ENCODE peak calls at places on chromosomes 2 and 18, in seven cellular contexts. N, B, C, W, D, U and X are unnamed samples.

GRCh38 chr2:13000644-13001375 is 284.1 kb downstream of the TRIB2 start:
- DNase-seq in N (no peak), B (peak; percentile 53), C (no peak), W (no peak), D (no peak), U (no peak), X (no peak)

GRCh38 chr2:191657977-191658376 is 20.0 kb upstream of the NABP1 start:
- DNase-seq in N (no peak), B (peak; percentile 33), C (no peak), W (no peak), D (no peak), U (no peak), X (no peak)

GRCh38 chr18:24679062-24679461 is 218.6 kb downstream of the HRH4 start:
- DNase-seq in N (no peak), B (no peak), C (no peak), W (no peak), D (no peak), U (no peak), X (no peak)

GRCh38 chr2:25000503-25001328 is 29.0 kb upstream of the DNAJC27 start:
- DNase-seq in N (no peak), B (no peak), C (no peak), W (no peak), D (no peak), U (no peak), X (no peak)

GRCh38 chr2:140234176-140234575 is 1454.0 kb upstream of the NXPH2 start:
- DNase-seq in N (no peak), B (no peak), C (no peak), W (no peak), D (no peak), U (no peak), X (no peak)

GRCh38 chr2:3712424-3712823 is 9.0 kb downstream of the DCDC2C start:
- DNase-seq in N (no peak), B (no peak), C (no peak), W (no peak), D (no peak), U (no peak), X (no peak)

GRCh38 chr2:167784071-167784400 is 463.4 kb downstream of the STK39 start:
- DNase-seq in N (no peak), B (no peak), C (no peak), W (no peak), D (no peak), U (no peak), X (no peak)

GRCh38 chr18:14922965-14923565 is 175.1 kb downstream of the ANKRD30B start:
- DNase-seq in N (no peak), B (no peak), C (peak; percentile 12), W (no peak), D (no peak), U (no peak), X (no peak)

GRCh38 chr2:30688956-30689401 is 118.3 kb downstream of the CAPN13 start:
- DNase-seq in N (no peak), B (no peak), C (no peak), W (peak; percentile 5), D (no peak), U (no peak), X (no peak)

GRCh38 chr2:68031546-68032160 is 31.2 kb downstream of the C1D start:
- DNase-seq in N (no peak), B (no peak), C (no peak), W (no peak), D (peak; percentile 25), U (no peak), X (no peak)

GRCh38 chr2:111703759-111704158 is 180.2 kb downstream of the ANAPC1 start:
- DNase-seq in N (no peak), B (no peak), C (peak; percentile 15), W (peak; percentile 47), D (no peak), U (no peak), X (no peak)

GRCh38 chr2:145273840-145274239 is 753.9 kb upstream of the ZEB2 start:
- DNase-seq in N (no peak), B (no peak), C (no peak), W (no peak), D (no peak), U (no peak), X (no peak)

GRCh38 chr2:118865106-118865505 is 17.7 kb upstream of the EN1 start:
- DNase-seq in N (peak; percentile 69), B (peak; percentile 42), C (no peak), W (peak; percentile 64), D (no peak), U (no peak), X (no peak)

GRCh38 chr2:56239030-56239429 is 55.2 kb downstream of the CCDC85A start:
- DNase-seq in N (no peak), B (no peak), C (no peak), W (no peak), D (no peak), U (no peak), X (no peak)

GRCh38 chr2:209005371-209005770 is 418.5 kb upstream of the MAP2 start:
- DNase-seq in N (no peak), B (no peak), C (no peak), W (no peak), D (no peak), U (no peak), X (no peak)

GRCh38 chr2:68255736-68256450 is 3.6 kb upstream of the PPP3R1 start:
- DNase-seq in N (no peak), B (no peak), C (no peak), W (no peak), D (no peak), U (no peak), X (no peak)

GRCh38 chr2:10477443-10478297 is 29.5 kb upstream of the ODC1 start:
- DNase-seq in N (no peak), B (no peak), C (no peak), W (no peak), D (no peak), U (no peak), X (no peak)

GRCh38 chr2:236156095-236156859 is 11.9 kb downstream of the GBX2 start:
- DNase-seq in N (no peak), B (no peak), C (no peak), W (no peak), D (no peak), U (no peak), X (no peak)

GRCh38 chr2:236158969-236159777 is 9.0 kb downstream of the GBX2 start:
- DNase-seq in N (peak; percentile 88), B (no peak), C (no peak), W (no peak), D (no peak), U (no peak), X (no peak)

GRCh38 chr2:236156860-236157194 is 11.4 kb downstream of the GBX2 start:
- DNase-seq in N (no peak), B (no peak), C (no peak), W (no peak), D (no peak), U (no peak), X (no peak)

GRCh38 chr2:236157815-236158498 is 10.2 kb downstream of the GBX2 start:
- DNase-seq in N (no peak), B (no peak), C (no peak), W (no peak), D (no peak), U (no peak), X (no peak)

DNA sequence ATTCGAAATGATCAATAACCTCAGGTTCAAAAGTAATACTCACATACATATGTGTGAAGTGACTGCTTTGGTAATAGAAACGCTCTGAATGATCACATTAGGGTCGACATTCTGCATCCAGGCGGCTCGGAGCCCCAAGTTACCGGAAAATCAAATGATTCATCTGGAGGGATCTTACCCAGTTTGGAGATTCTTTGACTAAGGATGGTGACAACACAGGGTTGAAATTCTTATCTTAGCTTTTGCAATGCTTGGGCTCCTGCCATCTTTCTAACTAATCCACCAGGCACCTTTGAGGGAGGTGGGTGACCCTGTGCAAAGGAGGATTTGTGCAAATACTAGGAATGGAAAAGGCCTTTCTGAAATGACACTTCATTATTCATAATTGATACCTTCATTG is 10.8 kb downstream of the GBX2 start:
- DNase-seq in N (no peak), B (no peak), C (no peak), W (no peak), D (no peak), U (no peak), X (no peak)
- H3K27me3 ChIP-seq in N (peaks cover 39% of the 10 kb centered on the region), B (peaks cover 32% of the 10 kb centered on the region), C (peaks cover 33% of the 10 kb centered on the region), W (no peaks in the 10 kb centered on the region), D (no peaks in the 10 kb centered on the region), U (peaks cover 55% of the 10 kb centered on the region), X (no peaks in the 10 kb centered on the region)

GRCh38 chr2:38748857-38749804 is 2.0 kb downstream of the SRSF7 start:
- DNase-seq in N (no peak), B (no peak), C (no peak), W (no peak), D (no peak), U (no peak), X (no peak)
- H3K4me1 ChIP-seq in N (no peaks in the 10 kb centered on the region), B (peaks cover 59% of the 10 kb centered on the region), C (peaks cover 11% of the 10 kb centered on the region), W (peaks cover 27% of the 10 kb centered on the region), D (peaks cover 43% of the 10 kb centered on the region), U (peaks cover 43% of the 10 kb centered on the region), X (peaks cover 33% of the 10 kb centered on the region)

DNA sequence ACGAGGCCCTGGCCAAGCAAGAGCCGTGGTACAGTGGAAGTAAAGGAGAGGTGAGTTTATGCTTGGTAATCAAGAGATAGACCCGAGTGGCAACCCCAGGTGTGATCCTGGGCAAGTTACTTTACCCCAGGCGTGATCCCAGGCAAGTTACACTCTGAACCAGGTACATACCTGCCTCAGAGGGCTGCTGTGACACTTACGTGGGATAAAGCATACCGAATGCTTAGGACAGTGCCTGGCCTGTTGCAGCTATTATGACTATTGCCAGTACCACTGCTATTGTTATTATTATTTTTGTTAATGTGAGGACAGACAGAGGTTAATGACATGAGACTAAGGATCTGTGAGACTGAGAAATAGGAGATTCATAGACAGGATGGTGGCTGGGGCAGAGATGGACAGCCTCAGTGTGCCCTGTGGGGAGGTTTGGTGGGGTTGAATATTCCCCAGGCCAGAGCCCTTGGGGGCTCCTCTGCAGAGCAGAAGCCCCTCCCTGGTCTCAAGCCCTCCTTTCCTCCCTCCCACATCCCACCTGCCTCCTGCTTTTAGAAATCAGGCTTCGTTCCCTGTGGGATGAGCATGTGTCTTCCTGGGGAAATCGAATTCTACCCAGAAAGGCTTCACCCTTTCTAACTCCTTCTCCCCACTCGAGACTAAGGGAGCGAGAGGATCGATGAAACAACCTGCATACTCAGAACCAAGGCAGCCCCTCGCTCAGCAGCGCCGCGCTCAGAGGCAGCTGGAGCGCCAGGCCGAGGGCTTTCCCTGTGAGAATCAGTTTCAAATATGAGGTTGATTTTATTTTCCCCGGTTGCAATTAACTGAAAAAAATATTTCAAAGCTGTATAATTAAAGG is 62.0 kb upstream of the SIX3 start:
- DNase-seq in N (no peak), B (no peak), C (no peak), W (no peak), D (no peak), U (no peak), X (no peak)
- H3K27me3 ChIP-seq in N (no peaks in the 10 kb centered on the region), B (peaks cover 13% of the 10 kb centered on the region), C (no peaks in the 10 kb centered on the region), W (no peaks in the 10 kb centered on the region), D (peaks cover 26% of the 10 kb centered on the region), U (peaks cover 56% of the 10 kb centered on the region), X (no peaks in the 10 kb centered on the region)

DNA sequence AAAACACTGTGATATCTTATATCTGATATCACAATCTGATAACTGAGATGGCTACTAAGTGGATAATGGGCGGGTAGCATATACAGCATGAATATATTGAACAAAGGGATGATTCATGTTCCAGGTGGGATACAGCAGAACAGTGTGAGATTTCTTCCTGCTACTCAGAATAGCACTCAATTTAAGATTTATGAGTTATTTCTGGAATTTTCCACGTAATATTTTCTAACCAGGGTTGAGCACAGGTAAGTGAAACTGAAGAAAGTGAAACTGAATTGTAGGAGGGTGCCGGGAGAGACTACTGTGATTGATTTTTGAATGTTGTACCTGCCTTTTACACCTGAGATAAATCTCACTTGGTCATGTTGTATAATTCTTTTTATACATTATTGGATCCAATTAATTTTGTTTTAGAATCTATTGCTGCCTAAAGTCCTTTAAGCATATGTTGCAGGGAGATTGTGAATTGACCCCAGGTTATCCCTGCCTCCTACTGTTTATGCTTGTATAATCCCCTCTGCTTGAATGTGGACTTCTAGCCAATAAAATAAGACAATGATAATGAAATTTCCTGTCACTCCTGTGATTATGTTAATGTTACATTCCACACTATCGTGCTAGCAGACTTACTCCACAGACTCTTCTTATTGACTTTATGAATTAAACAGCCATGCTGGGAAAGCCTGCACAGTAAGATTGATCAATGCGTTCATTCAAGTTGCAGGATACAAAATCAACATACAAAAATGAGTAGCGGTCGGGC is 67.6 kb upstream of the RBBP8 start:
- DNase-seq in N (no peak), B (no peak), C (no peak), W (peak; percentile 39), D (no peak), U (no peak), X (no peak)
- H3K4me1 ChIP-seq in N (no peaks in the 10 kb centered on the region), B (no peaks in the 10 kb centered on the region), C (no peaks in the 10 kb centered on the region), W (no peaks in the 10 kb centered on the region), D (no peaks in the 10 kb centered on the region), U (no peaks in the 10 kb centered on the region), X (no peaks in the 10 kb centered on the region)